ENCODE peak calls at places on chromosomes 4 and X, in nine cellular contexts. W, M, E, A, R, O, C, Z and X are unnamed samples.

GRCh38 chr4:61950625-61951024 is 750.5 kb downstream of the ADGRL3 start:
- DNase-seq in W (no peak), M (no peak), E (no peak), A (no peak), R (no peak), O (no peak), C (no peak), Z (no peak), X (no peak)

GRCh38 chr4:53693408-53693807 is 102.1 kb upstream of the LNX1 start:
- DNase-seq in W (no peak), M (no peak), E (no peak), A (peak; percentile 38), R (no peak), O (no peak), C (no peak), Z (no peak), X (no peak)

GRCh38 chr4:881709-882108 is 50.4 kb downstream of the GAK start:
- DNase-seq in W (no peak), M (no peak), E (no peak), A (no peak), R (no peak), O (no peak), C (no peak), Z (no peak), X (no peak)

GRCh38 chr4:18057821-18058533 is 36.4 kb upstream of the LCORL start:
- DNase-seq in W (no peak), M (no peak), E (no peak), A (no peak), R (no peak), O (no peak), C (no peak), Z (no peak), X (no peak)

GRCh38 chr4:69534697-69535096 is 39.0 kb upstream of the UGT2B4 start:
- DNase-seq in W (no peak), M (no peak), E (no peak), A (no peak), R (no peak), O (no peak), C (no peak), Z (no peak), X (no peak)

GRCh38 chrX:15785176-15785735 is 5.0 kb upstream of the ZRSR2 start:
- DNase-seq in W (no peak), M (no peak), E (no peak), A (no peak), R (no peak), O (no peak), C (no peak), Z (no peak), X (no peak)

GRCh38 chr4:125432078-125432477 is 117.3 kb downstream of the FAT4 start:
- DNase-seq in W (no peak), M (no peak), E (no peak), A (peak; percentile 20), R (no peak), O (no peak), C (peak; percentile 57), Z (peak; percentile 11), X (no peak)

GRCh38 chr4:152693875-152694274 is 14.1 kb upstream of the TMEM154 start:
- DNase-seq in W (no peak), M (no peak), E (no peak), A (no peak), R (no peak), O (no peak), C (no peak), Z (no peak), X (no peak)

GRCh38 chr4:140367738-140368137 is 5.7 kb upstream of the SCOC start:
- DNase-seq in W (no peak), M (no peak), E (no peak), A (peak; percentile 58), R (no peak), O (no peak), C (no peak), Z (peak; percentile 29), X (no peak)

GRCh38 chr4:3791910-3792542 is 25.8 kb downstream of the ADRA2C start:
- DNase-seq in W (no peak), M (no peak), E (no peak), A (peak; percentile 8), R (peak; percentile 85), O (no peak), C (peak; percentile 88), Z (no peak), X (peak; percentile 60)